ENCODE peak calls at places on chromosome 1, in nine cellular contexts. P is foreskin fibroblast; F is NCI-H748 treated with DMSO at 0.1 percent for 48 hours; A is naive thymus-derived CD8-positive, alpha-beta T cell; U is fibroblast of pulmonary artery; Z is C1 segment of cervical spinal cord; E is activated T-cell treated with anti-CD3 and anti-CD28 coated beads, Interleukin-2, amount 50 U/mL, for 72 hours; G is effector memory CD4-positive, alpha-beta T cell; R is AG08396. Y is an unnamed sample.

GRCh38 chr1:27645071-27645415 is 10.1 kb upstream of the FGR start:
- DNase-seq in P (no peak), F (no peak), A (no peak), U (no peak), Z (no peak), E (no peak), G (no peak), R (no peak), Y (no peak)

GRCh38 chr1:85607126-85607912 is 26.8 kb downstream of the CCN1 start:
- DNase-seq in P (peak; percentile 100), F (no peak), A (no peak), U (peak; percentile 98), Z (no peak), E (no peak), G (no peak), R (peak; percentile 86), Y (no peak)

GRCh38 chr1:204429746-204430145 is 18.1 kb upstream of the PPP1R15B start:
- DNase-seq in P (no peak), F (no peak), A (no peak), U (no peak), Z (no peak), E (no peak), G (no peak), R (no peak), Y (no peak)

GRCh38 chr1:183069562-183070216 is 46.5 kb downstream of the LAMC1 start:
- DNase-seq in P (peak; percentile 32), F (no peak), A (no peak), U (no peak), Z (no peak), E (no peak), G (no peak), R (no peak), Y (peak; percentile 20)

GRCh38 chr1:169287280-169287679 is 80.3 kb downstream of the NME7 start:
- DNase-seq in P (no peak), F (no peak), A (no peak), U (peak; percentile 7), Z (no peak), E (no peak), G (no peak), R (no peak), Y (no peak)

GRCh38 chr1:241776911-241777310 is 71.1 kb upstream of the EXO1 start:
- DNase-seq in P (no peak), F (no peak), A (no peak), U (no peak), Z (no peak), E (no peak), G (no peak), R (no peak), Y (no peak)

GRCh38 chr1:19690342-19690741 is 25.7 kb downstream of the HTR6 start:
- DNase-seq in P (no peak), F (no peak), A (no peak), U (no peak), Z (no peak), E (no peak), G (no peak), R (no peak), Y (no peak)

GRCh38 chr1:41728403-41729202 is 190.1 kb downstream of the HIVEP3 start:
- DNase-seq in P (no peak), F (no peak), A (peak; percentile 23), U (no peak), Z (no peak), E (peak; percentile 80), G (peak; percentile 30), R (no peak), Y (no peak)

GRCh38 chr1:154453155-154453554 is 48.0 kb downstream of the IL6R start:
- DNase-seq in P (peak; percentile 28), F (no peak), A (no peak), U (no peak), Z (no peak), E (no peak), G (no peak), R (no peak), Y (no peak)

GRCh38 chr1:85571830-85572229 is 8.7 kb upstream of the CCN1 start:
- DNase-seq in P (no peak), F (no peak), A (no peak), U (no peak), Z (no peak), E (no peak), G (no peak), R (no peak), Y (no peak)

GRCh38 chr1:32072622-32073386 is at the start of gene TMEM39B:
- DNase-seq in P (peak; percentile 96), F (peak; percentile 87), A (peak; percentile 90), U (peak; percentile 96), Z (peak; percentile 73), E (peak; percentile 95), G (peak; percentile 88), R (peak; percentile 96), Y (peak; percentile 98)

GRCh38 chr1:224623743-224624333 is 7.7 kb downstream of the CNIH3 start:
- DNase-seq in P (peak; percentile 85), F (no peak), A (peak; percentile 48), U (peak; percentile 90), Z (no peak), E (peak; percentile 80), G (peak; percentile 72), R (peak; percentile 86), Y (no peak)

GRCh38 chr1:30569384-30569783 is 154.0 kb downstream of the MATN1 start:
- DNase-seq in P (no peak), F (no peak), A (no peak), U (no peak), Z (no peak), E (no peak), G (no peak), R (no peak), Y (no peak)

GRCh38 chr1:182259229-182259872 is 132.2 kb downstream of the GLUL start:
- DNase-seq in P (peak; percentile 83), F (no peak), A (peak; percentile 53), U (peak; percentile 13), Z (no peak), E (peak; percentile 80), G (peak; percentile 33), R (peak; percentile 28), Y (no peak)

GRCh38 chr1:3504151-3504822 is 49.8 kb downstream of the ARHGEF16 start:
- DNase-seq in P (peak; percentile 63), F (no peak), A (no peak), U (peak; percentile 85), Z (no peak), E (no peak), G (no peak), R (peak; percentile 91), Y (no peak)

GRCh38 chr1:224759570-224760562 is 143.7 kb downstream of the CNIH3 start:
- DNase-seq in P (no peak), F (no peak), A (no peak), U (no peak), Z (no peak), E (no peak), G (no peak), R (no peak), Y (no peak)

GRCh38 chr1:153794671-153795324 is 19.6 kb downstream of the SLC27A3 start:
- DNase-seq in P (no peak), F (no peak), A (no peak), U (no peak), Z (no peak), E (no peak), G (no peak), R (no peak), Y (no peak)

GRCh38 chr1:30037251-30038118 is 685.9 kb downstream of the MATN1 start:
- DNase-seq in P (no peak), F (no peak), A (no peak), U (no peak), Z (no peak), E (no peak), G (no peak), R (no peak), Y (no peak)

GRCh38 chr1:63112155-63112914 is 210.0 kb upstream of the FOXD3 start:
- DNase-seq in P (peak; percentile 56), F (no peak), A (no peak), U (peak; percentile 38), Z (no peak), E (peak; percentile 10), G (no peak), R (peak; percentile 11), Y (no peak)

GRCh38 chr1:160859166-160859565 is 3.5 kb downstream of the CD244 start:
- DNase-seq in P (no peak), F (no peak), A (no peak), U (no peak), Z (no peak), E (no peak), G (no peak), R (no peak), Y (no peak)

GRCh38 chr1:3352084-3352951 is 102.1 kb upstream of the ARHGEF16 start:
- DNase-seq in P (peak; percentile 80), F (no peak), A (no peak), U (peak; percentile 52), Z (no peak), E (no peak), G (no peak), R (no peak), Y (peak; percentile 59)

GRCh38 chr1:194014004-194014403 is 827.6 kb upstream of the B3GALT2 start:
- DNase-seq in P (no peak), F (no peak), A (no peak), U (peak; percentile 24), Z (no peak), E (no peak), G (no peak), R (no peak), Y (no peak)

GRCh38 chr1:235093013-235093618 is 35.5 kb downstream of the TOMM20 start:
- DNase-seq in P (no peak), F (no peak), A (no peak), U (peak; percentile 81), Z (no peak), E (no peak), G (no peak), R (peak; percentile 58), Y (peak; percentile 18)

GRCh38 chr1:188769936-188770335 is 1707.7 kb downstream of the BRINP3 start:
- DNase-seq in P (no peak), F (no peak), A (no peak), U (no peak), Z (no peak), E (no peak), G (no peak), R (no peak), Y (no peak)

GRCh38 chr1:193264313-193265065 is 78.1 kb upstream of the B3GALT2 start:
- DNase-seq in P (peak; percentile 24), F (no peak), A (no peak), U (peak; percentile 45), Z (no peak), E (no peak), G (no peak), R (no peak), Y (no peak)

GRCh38 chr1:154624756-154625643 is 17.0 kb upstream of the ADAR start:
- DNase-seq in P (peak; percentile 57), F (no peak), A (no peak), U (peak; percentile 37), Z (no peak), E (no peak), G (no peak), R (peak; percentile 81), Y (no peak)

GRCh38 chr1:40822890-40823289 is 39.3 kb downstream of the CITED4 start:
- DNase-seq in P (no peak), F (no peak), A (no peak), U (no peak), Z (no peak), E (no peak), G (no peak), R (no peak), Y (no peak)

GRCh38 chr1:206772228-206773002 is at the start of gene IL10:
- DNase-seq in P (no peak), F (no peak), A (no peak), U (no peak), Z (no peak), E (no peak), G (no peak), R (no peak), Y (no peak)

GRCh38 chr1:156625436-156626078 is 6.3 kb downstream of the HAPLN2 start:
- DNase-seq in P (no peak), F (peak; percentile 26), A (peak; percentile 55), U (peak; percentile 54), Z (no peak), E (peak; percentile 79), G (peak; percentile 45), R (peak; percentile 57), Y (peak; percentile 30)

GRCh38 chr1:41659159-41659495 is 174.6 kb upstream of the EDN2 start:
- DNase-seq in P (no peak), F (no peak), A (no peak), U (no peak), Z (no peak), E (no peak), G (no peak), R (no peak), Y (no peak)

GRCh38 chr1:213688655-213689054 is 299.1 kb upstream of the PROX1 start:
- DNase-seq in P (no peak), F (no peak), A (no peak), U (no peak), Z (no peak), E (no peak), G (no peak), R (no peak), Y (no peak)